ENCODE peak calls at places on chromosomes 12 and 14, in five cellular contexts. One of them, this sample, is unnamed.

GRCh38 chr14:36915089-36915488 is 253.4 kb downstream of the PAX9 start:
- DNase-seq in AG04450: no peak
- DNase-seq in ELR: no peak
- DNase-seq in Right ventricle myocardium superior: no peak
- DNase-seq in stimulated activated CD4-positive, alpha-beta T cell treated with anti-CD3 and anti-CD28 coated beads, TNF-alpha, amount 100 ng/mL, for 4 hours: no peak
- DNase-seq in this sample: no peak

GRCh38 chr12:119689935-119690500 is 22.1 kb downstream of the PRKAB1 start:
- DNase-seq in AG04450: no peak
- DNase-seq in ELR: no peak
- DNase-seq in Right ventricle myocardium superior: no peak
- DNase-seq in stimulated activated CD4-positive, alpha-beta T cell treated with anti-CD3 and anti-CD28 coated beads, TNF-alpha, amount 100 ng/mL, for 4 hours: no peak
- DNase-seq in this sample: no peak

GRCh38 chr14:50475460-50475859 is 56.9 kb downstream of the MAP4K5 start:
- DNase-seq in Right ventricle myocardium superior: no peak
- DNase-seq in stimulated activated CD4-positive, alpha-beta T cell treated with anti-CD3 and anti-CD28 coated beads, TNF-alpha, amount 100 ng/mL, for 4 hours: no peak
- DNase-seq in ELR: peak
- DNase-seq in AG04450: no peak
- DNase-seq in this sample: no peak

GRCh38 chr14:97298331-97298730 is 501.1 kb downstream of the VRK1 start:
- DNase-seq in stimulated activated CD4-positive, alpha-beta T cell treated with anti-CD3 and anti-CD28 coated beads, TNF-alpha, amount 100 ng/mL, for 4 hours: no peak
- DNase-seq in ELR: no peak
- DNase-seq in Right ventricle myocardium superior: no peak
- DNase-seq in AG04450: no peak
- DNase-seq in this sample: no peak

GRCh38 chr14:50758279-50758678 is 72.7 kb downstream of the NIN start:
- DNase-seq in stimulated activated CD4-positive, alpha-beta T cell treated with anti-CD3 and anti-CD28 coated beads, TNF-alpha, amount 100 ng/mL, for 4 hours: no peak
- DNase-seq in AG04450: no peak
- DNase-seq in ELR: no peak
- DNase-seq in Right ventricle myocardium superior: no peak
- DNase-seq in this sample: no peak

GRCh38 chr12:9707864-9708808 is 24.8 kb downstream of the CLECL1 start:
- DNase-seq in ELR: peak
- DNase-seq in stimulated activated CD4-positive, alpha-beta T cell treated with anti-CD3 and anti-CD28 coated beads, TNF-alpha, amount 100 ng/mL, for 4 hours: no peak
- DNase-seq in Right ventricle myocardium superior: peak
- DNase-seq in AG04450: peak
- DNase-seq in this sample: peak

GRCh38 chr12:203074-203461 is 10.9 kb downstream of the SLC6A12 start:
- DNase-seq in stimulated activated CD4-positive, alpha-beta T cell treated with anti-CD3 and anti-CD28 coated beads, TNF-alpha, amount 100 ng/mL, for 4 hours: no peak
- DNase-seq in ELR: no peak
- DNase-seq in Right ventricle myocardium superior: no peak
- DNase-seq in AG04450: no peak
- DNase-seq in this sample: no peak

GRCh38 chr12:128298091-128298490 is 31.1 kb downstream of the TMEM132C start:
- DNase-seq in ELR: no peak
- DNase-seq in AG04450: no peak
- DNase-seq in Right ventricle myocardium superior: no peak
- DNase-seq in stimulated activated CD4-positive, alpha-beta T cell treated with anti-CD3 and anti-CD28 coated beads, TNF-alpha, amount 100 ng/mL, for 4 hours: no peak
- DNase-seq in this sample: no peak

GRCh38 chr14:69017706-69018105 is 38.6 kb upstream of the ACTN1 start:
- DNase-seq in Right ventricle myocardium superior: no peak
- DNase-seq in stimulated activated CD4-positive, alpha-beta T cell treated with anti-CD3 and anti-CD28 coated beads, TNF-alpha, amount 100 ng/mL, for 4 hours: no peak
- DNase-seq in ELR: no peak
- DNase-seq in AG04450: no peak
- DNase-seq in this sample: no peak

GRCh38 chr14:53501361-53502320 is 348.5 kb upstream of the DDHD1 start:
- DNase-seq in AG04450: peak
- DNase-seq in Right ventricle myocardium superior: no peak
- DNase-seq in ELR: peak
- DNase-seq in stimulated activated CD4-positive, alpha-beta T cell treated with anti-CD3 and anti-CD28 coated beads, TNF-alpha, amount 100 ng/mL, for 4 hours: no peak
- DNase-seq in this sample: no peak

GRCh38 chr14:89013098-89013504 is 188.7 kb downstream of the TTC8 start:
- DNase-seq in AG04450: no peak
- DNase-seq in stimulated activated CD4-positive, alpha-beta T cell treated with anti-CD3 and anti-CD28 coated beads, TNF-alpha, amount 100 ng/mL, for 4 hours: no peak
- DNase-seq in Right ventricle myocardium superior: no peak
- DNase-seq in ELR: peak
- DNase-seq in this sample: no peak

GRCh38 chr12:51855586-51856428 is 7.3 kb upstream of the FIGNL2 start:
- DNase-seq in stimulated activated CD4-positive, alpha-beta T cell treated with anti-CD3 and anti-CD28 coated beads, TNF-alpha, amount 100 ng/mL, for 4 hours: no peak
- DNase-seq in AG04450: no peak
- DNase-seq in ELR: peak
- DNase-seq in Right ventricle myocardium superior: peak
- DNase-seq in this sample: no peak

GRCh38 chr12:92134638-92135274 is 10.9 kb downstream of the BTG1 start:
- DNase-seq in AG04450: no peak
- DNase-seq in stimulated activated CD4-positive, alpha-beta T cell treated with anti-CD3 and anti-CD28 coated beads, TNF-alpha, amount 100 ng/mL, for 4 hours: no peak
- DNase-seq in Right ventricle myocardium superior: no peak
- DNase-seq in ELR: peak
- DNase-seq in this sample: no peak

GRCh38 chr12:25977047-25977446 is 18.6 kb downstream of the RASSF8 start:
- DNase-seq in Right ventricle myocardium superior: no peak
- DNase-seq in AG04450: no peak
- DNase-seq in stimulated activated CD4-positive, alpha-beta T cell treated with anti-CD3 and anti-CD28 coated beads, TNF-alpha, amount 100 ng/mL, for 4 hours: no peak
- DNase-seq in ELR: peak
- DNase-seq in this sample: no peak

GRCh38 chr12:9115731-9116689 is at the start of gene A2M:
- DNase-seq in AG04450: no peak
- DNase-seq in Right ventricle myocardium superior: no peak
- DNase-seq in stimulated activated CD4-positive, alpha-beta T cell treated with anti-CD3 and anti-CD28 coated beads, TNF-alpha, amount 100 ng/mL, for 4 hours: no peak
- DNase-seq in ELR: no peak
- DNase-seq in this sample: no peak

GRCh38 chr14:71336488-71337192 is 429.4 kb downstream of the PCNX1 start:
- DNase-seq in AG04450: no peak
- DNase-seq in Right ventricle myocardium superior: no peak
- DNase-seq in ELR: no peak
- DNase-seq in stimulated activated CD4-positive, alpha-beta T cell treated with anti-CD3 and anti-CD28 coated beads, TNF-alpha, amount 100 ng/mL, for 4 hours: no peak
- DNase-seq in this sample: no peak

GRCh38 chr14:74934476-74935339 is 11.6 kb upstream of the RPS6KL1 start:
- DNase-seq in AG04450: no peak
- DNase-seq in stimulated activated CD4-positive, alpha-beta T cell treated with anti-CD3 and anti-CD28 coated beads, TNF-alpha, amount 100 ng/mL, for 4 hours: no peak
- DNase-seq in ELR: no peak
- DNase-seq in Right ventricle myocardium superior: peak
- DNase-seq in this sample: no peak

GRCh38 chr12:113040722-113041168 is 15.8 kb upstream of the DTX1 start:
- DNase-seq in stimulated activated CD4-positive, alpha-beta T cell treated with anti-CD3 and anti-CD28 coated beads, TNF-alpha, amount 100 ng/mL, for 4 hours: no peak
- DNase-seq in ELR: peak
- DNase-seq in AG04450: no peak
- DNase-seq in Right ventricle myocardium superior: peak
- DNase-seq in this sample: no peak

GRCh38 chr12:128829870-128830504 is 6.2 kb upstream of the SLC15A4 start:
- DNase-seq in AG04450: no peak
- DNase-seq in stimulated activated CD4-positive, alpha-beta T cell treated with anti-CD3 and anti-CD28 coated beads, TNF-alpha, amount 100 ng/mL, for 4 hours: no peak
- DNase-seq in ELR: no peak
- DNase-seq in Right ventricle myocardium superior: no peak
- DNase-seq in this sample: no peak

GRCh38 chr12:53591301-53592206 is 34.6 kb downstream of the ATF7 start:
- DNase-seq in Right ventricle myocardium superior: no peak
- DNase-seq in stimulated activated CD4-positive, alpha-beta T cell treated with anti-CD3 and anti-CD28 coated beads, TNF-alpha, amount 100 ng/mL, for 4 hours: no peak
- DNase-seq in AG04450: no peak
- DNase-seq in ELR: peak
- DNase-seq in this sample: no peak

GRCh38 chr14:104431351-104431928 is 148.1 kb upstream of the C14orf180 start:
- DNase-seq in Right ventricle myocardium superior: no peak
- DNase-seq in stimulated activated CD4-positive, alpha-beta T cell treated with anti-CD3 and anti-CD28 coated beads, TNF-alpha, amount 100 ng/mL, for 4 hours: no peak
- DNase-seq in AG04450: no peak
- DNase-seq in ELR: no peak
- DNase-seq in this sample: no peak

GRCh38 chr14:69073429-69073828 is 79.5 kb downstream of the DCAF5 start:
- DNase-seq in ELR: no peak
- DNase-seq in stimulated activated CD4-positive, alpha-beta T cell treated with anti-CD3 and anti-CD28 coated beads, TNF-alpha, amount 100 ng/mL, for 4 hours: no peak
- DNase-seq in AG04450: no peak
- DNase-seq in Right ventricle myocardium superior: no peak
- DNase-seq in this sample: no peak

GRCh38 chr12:1594045-1594294 is 411 bp downstream of the FBXL14 start:
- DNase-seq in AG04450: no peak
- DNase-seq in ELR: peak
- DNase-seq in stimulated activated CD4-positive, alpha-beta T cell treated with anti-CD3 and anti-CD28 coated beads, TNF-alpha, amount 100 ng/mL, for 4 hours: no peak
- DNase-seq in Right ventricle myocardium superior: no peak
- DNase-seq in this sample: no peak

GRCh38 chr14:67734675-67735074 is 33.0 kb downstream of the RDH12 start:
- DNase-seq in Right ventricle myocardium superior: no peak
- DNase-seq in stimulated activated CD4-positive, alpha-beta T cell treated with anti-CD3 and anti-CD28 coated beads, TNF-alpha, amount 100 ng/mL, for 4 hours: no peak
- DNase-seq in AG04450: no peak
- DNase-seq in ELR: peak
- DNase-seq in this sample: no peak

GRCh38 chr14:54343276-54344121 is 53.3 kb upstream of the CDKN3 start:
- DNase-seq in AG04450: no peak
- DNase-seq in stimulated activated CD4-positive, alpha-beta T cell treated with anti-CD3 and anti-CD28 coated beads, TNF-alpha, amount 100 ng/mL, for 4 hours: no peak
- DNase-seq in Right ventricle myocardium superior: no peak
- DNase-seq in ELR: no peak
- DNase-seq in this sample: no peak

GRCh38 chr14:99609245-99610117 is 5.5 kb upstream of the CCDC85C start:
- DNase-seq in ELR: peak
- DNase-seq in Right ventricle myocardium superior: no peak
- DNase-seq in AG04450: no peak
- DNase-seq in stimulated activated CD4-positive, alpha-beta T cell treated with anti-CD3 and anti-CD28 coated beads, TNF-alpha, amount 100 ng/mL, for 4 hours: no peak
- DNase-seq in this sample: peak

GRCh38 chr12:106079148-106079738 is 59.5 kb downstream of the NUAK1 start:
- DNase-seq in Right ventricle myocardium superior: no peak
- DNase-seq in AG04450: no peak
- DNase-seq in ELR: no peak
- DNase-seq in stimulated activated CD4-positive, alpha-beta T cell treated with anti-CD3 and anti-CD28 coated beads, TNF-alpha, amount 100 ng/mL, for 4 hours: no peak
- DNase-seq in this sample: no peak

GRCh38 chr14:36207500-36207899 is 31.0 kb upstream of the PTCSC3 start:
- DNase-seq in ELR: peak
- DNase-seq in stimulated activated CD4-positive, alpha-beta T cell treated with anti-CD3 and anti-CD28 coated beads, TNF-alpha, amount 100 ng/mL, for 4 hours: no peak
- DNase-seq in Right ventricle myocardium superior: no peak
- DNase-seq in AG04450: no peak
- DNase-seq in this sample: no peak

GRCh38 chr12:126349383-126349782 is 1284.1 kb downstream of the AACS start:
- DNase-seq in ELR: no peak
- DNase-seq in stimulated activated CD4-positive, alpha-beta T cell treated with anti-CD3 and anti-CD28 coated beads, TNF-alpha, amount 100 ng/mL, for 4 hours: no peak
- DNase-seq in Right ventricle myocardium superior: no peak
- DNase-seq in AG04450: no peak
- DNase-seq in this sample: no peak

GRCh38 chr14:76829650-76830421 is 3.6 kb downstream of the LRRC74A start:
- DNase-seq in AG04450: no peak
- DNase-seq in Right ventricle myocardium superior: peak
- DNase-seq in ELR: no peak
- DNase-seq in stimulated activated CD4-positive, alpha-beta T cell treated with anti-CD3 and anti-CD28 coated beads, TNF-alpha, amount 100 ng/mL, for 4 hours: no peak
- DNase-seq in this sample: no peak